ENCODE peak calls at places on chromosomes 7 and 10, in nine cellular contexts. M is astrocyte, Q is AG09309, N is kidney epithelial cell, H is ascending aorta, R is fibroblast of the aortic adventitia, J is GM12878, B is A549, C is mucosa of descending colon. I is an unnamed sample.

GRCh38 chr7:94375713-94376112 is 19.0 kb upstream of the COL1A2 start:
- DNase-seq in B (no peak), H (peak), C (peak), N (peak), Q (peak), R (peak), M (peak), J (no peak), I (no peak)

GRCh38 chr10:30436200-30436599 is 2.2 kb downstream of the MAP3K8 start:
- DNase-seq in M (peak), H (peak), Q (no peak), N (no peak), J (no peak), B (peak), R (peak), C (peak), I (peak)

GRCh38 chr10:45403151-45403550 is 29.1 kb downstream of the ALOX5 start:
- DNase-seq in C (no peak), H (no peak), B (peak), N (no peak), J (no peak), R (peak), Q (no peak), M (peak), I (no peak)

GRCh38 chr7:151993977-151994676 is 31.3 kb upstream of the GALNT11 start:
- DNase-seq in N (no peak), R (no peak), C (no peak), H (no peak), Q (no peak), B (no peak), M (no peak), J (no peak), I (no peak)

GRCh38 chr10:36888925-36889573 is 236.3 kb upstream of the ANKRD30A start:
- DNase-seq in R (no peak), B (peak), C (peak), Q (no peak), M (no peak), H (no peak), N (no peak), J (no peak), I (no peak)

GRCh38 chr10:130399425-130399950 is 263.3 kb downstream of the GLRX3 start:
- DNase-seq in B (no peak), C (no peak), Q (no peak), N (no peak), M (no peak), J (no peak), R (no peak), H (peak), I (no peak)

GRCh38 chr7:102021841-102022618 is 204.6 kb downstream of the CUX1 start:
- DNase-seq in C (no peak), M (no peak), B (no peak), H (no peak), Q (no peak), R (no peak), N (no peak), J (no peak), I (no peak)

GRCh38 chr10:101840102-101840684 is 3.4 kb downstream of the KCNIP2 start:
- DNase-seq in B (no peak), N (no peak), J (no peak), C (no peak), M (no peak), H (no peak), Q (no peak), R (no peak), I (no peak)

GRCh38 chr7:35492451-35493175 is 202.3 kb downstream of the HERPUD2 start:
- DNase-seq in Q (no peak), C (no peak), M (no peak), B (no peak), N (no peak), H (no peak), R (no peak), J (no peak), I (no peak)

GRCh38 chr7:38424750-38425463 is 151.5 kb upstream of the TARP start:
- DNase-seq in R (peak), N (no peak), J (no peak), Q (no peak), B (peak), C (no peak), M (no peak), H (no peak), I (no peak)

GRCh38 chr10:124232686-124233545 is 139.5 kb upstream of the CHST15 start:
- DNase-seq in C (no peak), M (no peak), N (no peak), J (no peak), R (no peak), H (peak), Q (no peak), B (no peak), I (no peak)

GRCh38 chr10:14879055-14879800 is 562 bp downstream of the SUV39H2 start:
- DNase-seq in N (no peak), B (no peak), C (peak), H (no peak), M (peak), Q (no peak), R (peak), J (no peak), I (peak)

GRCh38 chr7:73522081-73522818 is at the start of gene BAZ1B:
- DNase-seq in J (peak), R (peak), Q (peak), M (peak), C (peak), N (peak), B (peak), H (peak), I (peak)

GRCh38 chr10:86952106-86952505 is 5.3 kb downstream of the MMRN2 start:
- DNase-seq in N (no peak), H (peak), J (no peak), Q (no peak), B (no peak), M (no peak), R (no peak), C (no peak), I (no peak)

GRCh38 chr7:22488643-22489462 is 11.1 kb downstream of the STEAP1B start:
- DNase-seq in H (peak), B (peak), R (peak), M (peak), J (peak), Q (no peak), N (peak), C (peak), I (peak)

GRCh38 chr10:36669615-36670325 is 455.6 kb upstream of the ANKRD30A start:
- DNase-seq in B (no peak), N (no peak), Q (no peak), C (no peak), H (no peak), J (no peak), M (no peak), R (peak), I (no peak)

GRCh38 chr10:120318862-120319261 is 138.2 kb upstream of the PLPP4 start:
- DNase-seq in R (no peak), C (no peak), M (no peak), N (no peak), B (no peak), Q (no peak), H (no peak), J (no peak), I (no peak)

GRCh38 chr7:55439627-55440026 is 74.5 kb downstream of the LANCL2 start:
- DNase-seq in M (peak), R (peak), C (no peak), B (no peak), H (no peak), N (no peak), J (no peak), Q (no peak), I (no peak)

GRCh38 chr7:129781856-129782256 is 170.3 kb downstream of the NRF1 start:
- DNase-seq in Q (no peak), C (no peak), R (no peak), N (no peak), B (no peak), M (no peak), H (no peak), J (no peak), I (no peak)

GRCh38 chr7:5417106-5418071 is 6.2 kb downstream of the TNRC18 start:
- DNase-seq in J (no peak), B (peak), N (no peak), M (no peak), C (no peak), H (no peak), Q (no peak), R (peak), I (no peak)

GRCh38 chr7:128115326-128115820 is 84.1 kb upstream of the LRRC4 start:
- DNase-seq in M (no peak), J (no peak), N (no peak), H (peak), B (no peak), C (no peak), Q (no peak), R (no peak), I (no peak)

GRCh38 chr10:110169586-110169985 is 37.8 kb upstream of the MXI1 start:
- DNase-seq in J (no peak), C (no peak), R (no peak), M (no peak), Q (no peak), H (no peak), N (no peak), B (no peak), I (no peak)

GRCh38 chr7:156121956-156122355 is 309.7 kb upstream of the SHH start:
- DNase-seq in M (no peak), J (no peak), C (no peak), B (no peak), N (no peak), Q (no peak), H (no peak), R (no peak), I (no peak)

GRCh38 chr10:28139138-28139537 is 140.3 kb upstream of the ODAD2 start:
- DNase-seq in M (peak), R (no peak), B (no peak), C (no peak), N (peak), J (no peak), H (no peak), Q (no peak), I (no peak)

GRCh38 chr10:26215534-26215922 is 1.0 kb upstream of the GAD2 start:
- DNase-seq in R (no peak), M (no peak), J (no peak), B (no peak), Q (no peak), H (no peak), N (no peak), C (no peak), I (no peak)

GRCh38 chr10:28291881-28292297 is 11.0 kb downstream of the MPP7 start:
- DNase-seq in C (no peak), H (peak), J (no peak), N (peak), M (peak), Q (peak), R (peak), B (no peak), I (no peak)

GRCh38 chr7:70681847-70682350 is 450.0 kb upstream of the GALNT17 start:
- DNase-seq in N (no peak), J (peak), H (no peak), B (no peak), C (peak), R (no peak), M (no peak), Q (no peak), I (no peak)

GRCh38 chr10:113939212-113939860 is 84.9 kb downstream of the NHLRC2 start:
- DNase-seq in C (no peak), M (no peak), H (no peak), N (no peak), B (no peak), J (no peak), Q (no peak), R (no peak), I (no peak)

GRCh38 chr7:94741179-94741578 is 85.2 kb upstream of the SGCE start:
- DNase-seq in H (no peak), R (no peak), J (no peak), B (no peak), Q (no peak), C (no peak), M (no peak), N (no peak), I (no peak)

DNA sequence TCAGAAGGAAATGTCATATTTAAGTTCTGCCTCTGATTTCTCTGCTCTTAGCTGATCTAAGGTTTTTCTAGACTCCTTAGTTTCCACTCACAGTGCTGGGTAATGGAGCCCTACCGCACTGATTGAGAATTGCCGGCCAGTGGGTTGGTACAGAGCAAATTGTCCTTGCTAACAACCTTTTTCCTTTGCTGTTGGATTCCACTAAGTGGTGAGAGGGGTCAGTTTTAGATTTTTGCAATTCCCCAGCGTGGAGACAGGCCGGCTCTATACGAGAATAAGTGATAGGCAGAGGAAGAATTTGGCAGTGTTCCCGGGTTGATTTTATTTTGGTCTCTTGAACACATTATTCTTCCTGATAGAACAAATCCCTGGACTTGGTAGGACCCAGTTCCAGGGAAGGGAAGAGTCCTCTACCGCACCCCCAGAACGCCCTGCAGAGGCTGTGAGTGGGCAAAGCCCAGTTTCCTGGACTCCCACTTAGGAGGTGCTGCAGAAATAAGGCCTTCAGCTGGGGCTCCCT is 2.9 kb upstream of the NRP1 start:
- DNase-seq in R (peak), J (no peak), B (peak), H (no peak), M (peak), Q (peak), N (no peak), C (peak), I (no peak)
- TF ChIP-seq CTCF in R (peak), J (no peak), B (no peak), H (no peak), M (peak), Q (peak), N (no peak), C (no peak), I (no peak)

GRCh38 chr10:83050815-83051214 is 1088.5 kb upstream of the GHITM start:
- DNase-seq in H (no peak), B (no peak), R (no peak), Q (no peak), J (no peak), N (no peak), C (no peak), M (no peak), I (no peak)
- TF ChIP-seq CTCF in H (no peak), B (no peak), R (no peak), Q (no peak), J (no peak), N (no peak), C (no peak), M (no peak), I (no peak)

GRCh38 chr10:119030421-119031250 is 1.1 kb downstream of the NANOS1 start:
- DNase-seq in H (no peak), C (peak), R (peak), J (peak), B (peak), N (no peak), M (peak), Q (no peak), I (peak)
- TF ChIP-seq CTCF in H (no peak), C (no peak), R (no peak), J (peak), B (peak), N (no peak), M (no peak), Q (no peak), I (no peak)

DNA sequence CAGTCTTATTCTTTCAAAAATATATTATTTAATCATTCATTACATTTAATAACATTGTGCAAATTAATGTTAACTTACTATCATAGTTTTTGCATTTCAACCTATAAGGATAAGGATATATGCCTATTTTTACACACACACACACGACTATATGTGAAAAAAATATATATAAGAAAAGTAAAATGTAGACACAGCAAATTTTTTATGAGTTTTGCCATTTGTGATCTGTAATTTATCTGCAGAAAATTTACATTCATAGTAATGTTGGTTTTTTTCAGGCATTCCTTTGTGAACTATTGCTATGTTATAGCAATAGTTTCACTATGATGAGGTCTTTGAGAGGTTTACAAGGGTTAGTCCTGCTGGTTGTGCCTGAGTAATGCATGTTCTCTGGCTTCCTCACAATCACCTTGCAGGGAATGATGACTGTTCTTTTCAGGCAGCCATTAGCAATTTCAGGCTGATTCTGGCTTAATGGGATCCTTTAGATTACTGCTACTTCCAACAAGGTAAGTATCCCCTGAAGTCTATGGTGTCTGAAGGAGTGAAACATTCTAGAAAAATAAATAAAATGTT is 183.7 kb upstream of the CDK1 start:
- DNase-seq in B (peak), Q (peak), C (no peak), N (no peak), J (no peak), R (peak), M (peak), H (no peak), I (no peak)
- TF ChIP-seq CTCF in B (no peak), Q (peak), C (no peak), N (peak), J (no peak), R (peak), M (peak), H (no peak), I (no peak)

DNA sequence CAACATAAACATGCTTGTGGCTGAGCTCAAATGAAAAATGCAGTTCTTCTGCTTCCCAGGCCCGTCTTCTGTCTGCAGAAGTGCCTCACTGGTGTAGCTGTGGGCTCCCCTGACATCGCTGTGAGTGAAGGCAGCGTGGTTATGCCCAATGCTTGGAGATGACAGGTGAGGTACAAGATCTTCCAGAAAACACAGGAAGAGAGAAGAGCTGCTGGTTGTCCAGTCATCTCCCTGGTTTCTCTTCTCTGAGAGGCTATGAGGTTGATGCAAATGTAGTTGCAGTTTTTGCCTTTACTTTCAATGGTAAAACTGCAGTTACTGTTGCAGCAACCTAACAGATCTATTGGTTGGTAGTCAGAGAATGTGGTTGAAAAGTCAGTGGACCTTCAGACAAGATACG is 223.6 kb downstream of the GATA3 start:
- DNase-seq in H (no peak), J (no peak), N (no peak), M (no peak), R (no peak), C (no peak), Q (no peak), B (no peak), I (no peak)
- TF ChIP-seq CTCF in H (no peak), J (no peak), N (no peak), M (no peak), R (no peak), C (no peak), Q (no peak), B (no peak), I (no peak)

DNA sequence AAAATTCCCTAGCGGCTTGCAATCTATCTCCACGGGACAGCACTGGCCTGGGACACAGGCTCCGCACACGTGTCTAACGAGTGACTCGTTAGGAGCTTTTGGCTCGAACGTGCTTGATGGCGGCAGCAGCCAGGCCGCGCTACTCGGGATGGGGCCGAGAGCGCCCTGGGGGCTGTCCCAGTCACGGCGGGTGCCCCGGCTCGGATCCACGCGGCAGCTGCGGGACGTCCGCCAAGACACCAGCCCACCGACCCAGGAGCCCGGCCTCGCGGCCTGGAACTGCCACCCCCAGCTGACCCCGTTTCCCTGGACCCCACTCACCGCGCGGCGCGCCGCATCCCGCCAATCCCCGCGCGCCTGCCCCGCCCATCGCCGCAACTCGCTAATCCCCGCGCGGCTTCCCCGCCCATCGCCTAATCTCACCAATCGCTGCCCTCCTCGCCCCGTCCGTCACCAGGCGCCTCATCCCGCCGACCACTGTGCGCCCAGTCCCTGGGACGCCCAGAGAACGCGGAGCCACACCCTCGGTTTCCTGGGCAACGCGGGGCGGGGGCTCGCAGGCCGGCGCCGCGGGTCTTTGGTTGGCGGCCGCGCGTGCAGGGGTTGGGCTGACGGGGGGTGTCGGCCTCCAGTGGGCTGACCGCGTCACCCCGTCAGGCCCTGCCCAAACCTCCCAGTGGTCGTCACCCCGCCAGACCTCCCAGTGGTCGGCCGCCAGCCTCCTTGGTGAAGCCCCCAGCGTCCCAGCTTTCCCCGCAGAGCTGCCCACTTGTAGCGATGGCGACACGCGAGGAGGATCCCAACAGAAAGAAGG is at the start of gene POLD2:
- DNase-seq in N (peak), M (peak), C (peak), R (peak), Q (peak), B (peak), J (peak), H (peak), I (peak)
- TF ChIP-seq CTCF in N (no peak), M (no peak), C (no peak), R (no peak), Q (no peak), B (no peak), J (no peak), H (no peak), I (no peak)

GRCh38 chr10:94046152-94046551 is 52.4 kb downstream of the PLCE1 start:
- DNase-seq in H (no peak), B (no peak), R (no peak), Q (no peak), M (no peak), N (no peak), J (no peak), C (no peak), I (no peak)

GRCh38 chr10:94038024-94038423 is 44.3 kb downstream of the PLCE1 start:
- DNase-seq in C (no peak), H (no peak), Q (no peak), N (peak), R (peak), M (peak), J (no peak), B (peak), I (no peak)

GRCh38 chr10:94043431-94043990 is 49.8 kb downstream of the PLCE1 start:
- DNase-seq in B (no peak), J (no peak), Q (no peak), C (no peak), N (no peak), H (no peak), R (no peak), M (no peak), I (no peak)

GRCh38 chr10:94042814-94043175 is 49.1 kb downstream of the PLCE1 start:
- DNase-seq in Q (no peak), J (no peak), C (no peak), B (no peak), R (no peak), N (no peak), H (no peak), M (peak), I (no peak)

GRCh38 chr10:94042001-94042813 is 48.5 kb downstream of the PLCE1 start:
- DNase-seq in B (peak), J (peak), Q (peak), C (peak), M (peak), H (no peak), R (peak), N (peak), I (no peak)
- TF ChIP-seq CTCF in B (peak), J (no peak), Q (peak), C (peak), M (peak), H (no peak), R (peak), N (no peak), I (no peak)

GRCh38 chr7:46580756-46581155 is 659.7 kb upstream of the IGFBP3 start:
- DNase-seq in C (no peak), N (no peak), M (no peak), R (no peak), Q (no peak), J (no peak), H (no peak), B (no peak), I (no peak)
- TF ChIP-seq CTCF in C (no peak), N (no peak), M (no peak), R (no peak), Q (no peak), J (no peak), H (no peak), B (no peak), I (no peak)

I was measured in mesothelial cell of epicardium.